ENCODE peak calls at places on chromosomes 16 and 17, in nine cellular contexts. Q, X, H, K, T, B, U, V and N are unnamed samples.

GRCh38 chr17:76124582-76125390 is 16.3 kb downstream of the FOXJ1 start:
- DNase-seq in Q (no peak), X (no peak), H (no peak), K (no peak), T (peak), B (no peak), U (no peak), V (no peak), N (peak)

GRCh38 chr17:74840989-74841666 is 18.6 kb downstream of the GRIN2C start:
- DNase-seq in Q (no peak), X (peak), H (peak), K (no peak), T (peak), B (peak), U (peak), V (no peak), N (peak)

GRCh38 chr17:21493993-21494392 is 117.8 kb downstream of the KCNJ12 start:
- DNase-seq in Q (no peak), X (no peak), H (no peak), K (no peak), T (no peak), B (no peak), U (no peak), V (no peak), N (no peak)

GRCh38 chr17:49577978-49578893 is 2.6 kb downstream of the NXPH3 start:
- DNase-seq in Q (no peak), X (no peak), H (no peak), K (no peak), T (no peak), B (no peak), U (no peak), V (no peak), N (no peak)

GRCh38 chr16:4904108-4904941 is 32.6 kb downstream of the PPL start:
- DNase-seq in Q (no peak), X (no peak), H (no peak), K (no peak), T (no peak), B (no peak), U (no peak), V (no peak), N (no peak)

GRCh38 chr16:51034481-51035109 is 116.5 kb downstream of the SALL1 start:
- DNase-seq in Q (no peak), X (no peak), H (no peak), K (no peak), T (no peak), B (no peak), U (no peak), V (no peak), N (no peak)

GRCh38 chr16:4032768-4033167 is 83.5 kb downstream of the ADCY9 start:
- DNase-seq in Q (no peak), X (no peak), H (no peak), K (no peak), T (peak), B (peak), U (no peak), V (no peak), N (no peak)

GRCh38 chr16:52086901-52087300 is 460.0 kb downstream of the TOX3 start:
- DNase-seq in Q (no peak), X (no peak), H (no peak), K (no peak), T (no peak), B (no peak), U (no peak), V (no peak), N (no peak)

GRCh38 chr17:55005520-55005919 is 37.0 kb downstream of the STXBP4 start:
- DNase-seq in Q (no peak), X (no peak), H (peak), K (peak), T (no peak), B (no peak), U (no peak), V (peak), N (peak)

GRCh38 chr17:21249911-21250703 is 3.1 kb downstream of the NATD1 start:
- DNase-seq in Q (no peak), X (no peak), H (no peak), K (no peak), T (no peak), B (no peak), U (no peak), V (no peak), N (no peak)

GRCh38 chr16:9946022-9946720 is 236.1 kb downstream of the GRIN2A start:
- DNase-seq in Q (no peak), X (no peak), H (no peak), K (no peak), T (no peak), B (no peak), U (no peak), V (no peak), N (no peak)

GRCh38 chr17:62965149-62965648 is 836 bp upstream of the TANC2 start:
- DNase-seq in Q (no peak), X (no peak), H (no peak), K (no peak), T (no peak), B (no peak), U (no peak), V (no peak), N (peak)

GRCh38 chr17:29579866-29580771 is 9.3 kb downstream of the GIT1 start:
- DNase-seq in Q (peak), X (peak), H (peak), K (peak), T (peak), B (peak), U (peak), V (peak), N (peak)

GRCh38 chr17:51508048-51508447 is 247.7 kb downstream of the UTP18 start:
- DNase-seq in Q (no peak), X (no peak), H (no peak), K (no peak), T (no peak), B (no peak), U (no peak), V (no peak), N (no peak)

GRCh38 chr16:63749256-63749655 is 1372.6 kb downstream of the CDH11 start:
- DNase-seq in Q (no peak), X (no peak), H (peak), K (no peak), T (no peak), B (no peak), U (no peak), V (peak), N (no peak)

GRCh38 chr17:40751065-40751464 is 4.1 kb downstream of the KRT25 start:
- DNase-seq in Q (no peak), X (no peak), H (no peak), K (no peak), T (no peak), B (no peak), U (no peak), V (no peak), N (no peak)

GRCh38 chr17:27532269-27533067 is 76.2 kb downstream of the KSR1 start:
- DNase-seq in Q (no peak), X (no peak), H (peak), K (no peak), T (no peak), B (no peak), U (no peak), V (no peak), N (peak)

GRCh38 chr17:10088444-10088843 is 110.0 kb downstream of the GAS7 start:
- DNase-seq in Q (no peak), X (no peak), H (no peak), K (no peak), T (no peak), B (no peak), U (no peak), V (no peak), N (no peak)

GRCh38 chr16:77993111-77993571 is 29.2 kb upstream of the CLEC3A start:
- DNase-seq in Q (no peak), X (peak), H (no peak), K (no peak), T (peak), B (no peak), U (no peak), V (peak), N (peak)

GRCh38 chr17:77425791-77426641 is 285.2 kb downstream of the SEC14L1 start:
- DNase-seq in Q (no peak), X (peak), H (peak), K (peak), T (peak), B (no peak), U (peak), V (no peak), N (peak)

GRCh38 chr16:65842067-65842466 is 524.4 kb upstream of the CDH5 start:
- DNase-seq in Q (no peak), X (peak), H (no peak), K (no peak), T (no peak), B (no peak), U (no peak), V (no peak), N (no peak)

GRCh38 chr16:84931506-84931905 is 79.8 kb downstream of the ZDHHC7 start:
- DNase-seq in Q (no peak), X (no peak), H (no peak), K (no peak), T (no peak), B (peak), U (no peak), V (no peak), N (no peak)

GRCh38 chr16:84979516-84979915 is 31.8 kb downstream of the ZDHHC7 start:
- DNase-seq in Q (no peak), X (no peak), H (no peak), K (no peak), T (no peak), B (no peak), U (no peak), V (no peak), N (peak)